ENCODE peak calls at places on chromosomes 11 and 22, in seven cellular contexts. B, G, V, Z, A, K and D are unnamed samples.

GRCh38 chr22:30038219-30038618 is 42.0 kb upstream of the HORMAD2 start:
- DNase-seq in B (no peak), Z (no peak), G (no peak), V (no peak), K (no peak), A (no peak), D (no peak)

GRCh38 chr11:58564226-58564625 is 11.4 kb downstream of the LPXN start:
- DNase-seq in G (no peak), Z (no peak), A (no peak), V (no peak), B (no peak), K (no peak), D (no peak)

GRCh38 chr11:47389577-47390072 is 11.3 kb upstream of the SPI1 start:
- DNase-seq in K (no peak), G (no peak), B (no peak), V (no peak), Z (no peak), A (no peak), D (no peak)

GRCh38 chr11:103552086-103552485 is 442.9 kb downstream of the DYNC2H1 start:
- DNase-seq in Z (no peak), A (no peak), K (no peak), G (no peak), V (no peak), B (no peak), D (no peak)

GRCh38 chr11:122791411-122791810 is 46.9 kb upstream of the CRTAM start:
- DNase-seq in Z (no peak), K (no peak), B (no peak), V (no peak), G (no peak), A (no peak), D (no peak)

GRCh38 chr11:77361184-77361583 is 59.7 kb upstream of the GDPD4 start:
- DNase-seq in A (no peak), G (no peak), V (no peak), Z (no peak), B (no peak), K (no peak), D (no peak)

GRCh38 chr11:76686261-76687079 is 15.9 kb upstream of the LRRC32 start:
- DNase-seq in B (no peak), V (no peak), G (no peak), A (no peak), Z (peak; percentile 61), K (no peak), D (no peak)

GRCh38 chr11:65857500-65858353 is at the start of gene CFL1:
- DNase-seq in G (peak; percentile 87), K (peak; percentile 98), A (peak; percentile 91), Z (peak; percentile 78), B (peak; percentile 89), V (peak; percentile 93), D (peak; percentile 82)

GRCh38 chr11:128763224-128763623 is 69.4 kb downstream of the FLI1 start:
- DNase-seq in Z (no peak), G (no peak), B (no peak), V (no peak), A (no peak), K (no peak), D (no peak)

GRCh38 chr11:10373340-10373739 is 68.5 kb downstream of the ADM start:
- DNase-seq in G (no peak), Z (no peak), A (no peak), V (no peak), K (no peak), B (no peak), D (no peak)

GRCh38 chr22:46432164-46433068 is 96.9 kb downstream of the TRMU start:
- DNase-seq in V (no peak), Z (no peak), G (no peak), K (no peak), A (no peak), B (no peak), D (peak; percentile 46)

GRCh38 chr11:128936546-128937275 is 6.0 kb downstream of the TP53AIP1 start:
- DNase-seq in V (peak; percentile 39), A (peak; percentile 58), B (no peak), K (no peak), G (no peak), Z (no peak), D (no peak)

GRCh38 chr11:65433657-65434056 is 11.1 kb downstream of the NEAT1 start:
- DNase-seq in G (no peak), K (no peak), Z (no peak), A (no peak), B (no peak), V (no peak), D (no peak)

GRCh38 chr11:14713518-14714244 is 70.1 kb downstream of the PDE3B start:
- DNase-seq in B (no peak), K (no peak), V (no peak), A (no peak), G (no peak), Z (no peak), D (no peak)

GRCh38 chr11:27699926-27700350 is 317 bp downstream of the BDNF start:
- DNase-seq in G (no peak), A (no peak), Z (no peak), V (no peak), K (no peak), B (no peak), D (no peak)

GRCh38 chr11:70414341-70415100 is 16.2 kb downstream of the CTTN start:
- DNase-seq in K (no peak), B (no peak), V (no peak), Z (no peak), A (no peak), G (no peak), D (no peak)

GRCh38 chr11:22795914-22796313 is 33.7 kb downstream of the SVIP start:
- DNase-seq in G (no peak), B (no peak), A (no peak), V (no peak), Z (no peak), K (peak; percentile 75), D (no peak)

GRCh38 chr22:38474003-38474607 is 6.2 kb downstream of the KDELR3 start:
- DNase-seq in K (no peak), G (no peak), B (no peak), Z (no peak), A (no peak), V (no peak), D (no peak)

GRCh38 chr22:40405178-40406062 is 35.0 kb downstream of the SGSM3 start:
- DNase-seq in Z (no peak), A (no peak), B (no peak), G (no peak), V (no peak), K (no peak), D (no peak)

GRCh38 chr11:57222239-57222638 is 14.8 kb downstream of the APLNR start:
- DNase-seq in Z (no peak), V (no peak), B (no peak), G (no peak), K (no peak), A (no peak), D (no peak)

GRCh38 chr11:57224126-57224525 is 12.9 kb downstream of the APLNR start:
- DNase-seq in K (no peak), Z (no peak), A (no peak), V (no peak), B (no peak), G (no peak), D (no peak)

GRCh38 chr11:57223601-57224000 is 13.4 kb downstream of the APLNR start:
- DNase-seq in Z (no peak), K (no peak), A (no peak), V (no peak), B (no peak), G (no peak), D (no peak)

GRCh38 chr11:57228600-57228999 is 8.4 kb downstream of the APLNR start:
- DNase-seq in K (no peak), A (no peak), G (no peak), Z (no peak), B (no peak), V (no peak), D (no peak)

DNA sequence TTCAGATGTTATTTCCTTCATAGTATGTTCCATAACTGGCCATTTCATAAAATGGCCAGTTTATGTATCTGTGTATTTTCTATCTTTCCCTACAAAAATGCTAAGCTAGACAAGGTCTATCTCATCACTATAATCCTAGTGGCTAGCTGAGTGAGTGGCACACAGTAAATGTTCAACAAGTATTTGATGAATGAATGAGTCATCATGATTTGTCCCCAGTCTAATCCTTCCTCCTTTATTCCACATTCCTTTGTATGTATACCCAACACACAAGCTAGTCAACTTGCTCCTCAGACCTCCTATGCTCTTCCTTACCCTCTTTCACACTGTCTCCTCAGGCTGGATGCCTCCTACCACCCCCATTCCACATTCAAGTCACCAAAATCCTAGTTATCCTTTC is 12.5 kb downstream of the APLNR start:
- DNase-seq in A (no peak), K (no peak), G (no peak), V (no peak), B (no peak), Z (no peak), D (no peak)
- TF ChIP-seq TAF1 in A (no peak), K (no peak), G (no peak), V (no peak), B (no peak), Z (no peak), D (no peak)

GRCh38 chr11:46057489-46057888 is 63.8 kb downstream of the PHF21A start:
- DNase-seq in V (no peak), A (no peak), B (no peak), K (no peak), G (no peak), Z (no peak), D (no peak)
- TF ChIP-seq TAF1 in V (no peak), A (no peak), B (no peak), K (no peak), G (no peak), Z (no peak), D (no peak)

GRCh38 chr11:19092342-19092741 is 24.6 kb upstream of the ZDHHC13 start:
- DNase-seq in K (no peak), V (no peak), G (no peak), B (no peak), A (no peak), Z (no peak), D (no peak)

GRCh38 chr11:19089421-19089820 is 27.5 kb upstream of the ZDHHC13 start:
- DNase-seq in Z (no peak), B (no peak), A (no peak), G (no peak), V (no peak), K (no peak), D (no peak)

GRCh38 chr11:19088791-19089190 is 28.2 kb upstream of the ZDHHC13 start:
- DNase-seq in A (no peak), K (no peak), G (no peak), Z (no peak), B (no peak), V (no peak), D (no peak)

GRCh38 chr11:19092850-19093249 is 24.1 kb upstream of the ZDHHC13 start:
- DNase-seq in A (no peak), G (no peak), V (no peak), K (no peak), B (no peak), Z (no peak), D (no peak)

DNA sequence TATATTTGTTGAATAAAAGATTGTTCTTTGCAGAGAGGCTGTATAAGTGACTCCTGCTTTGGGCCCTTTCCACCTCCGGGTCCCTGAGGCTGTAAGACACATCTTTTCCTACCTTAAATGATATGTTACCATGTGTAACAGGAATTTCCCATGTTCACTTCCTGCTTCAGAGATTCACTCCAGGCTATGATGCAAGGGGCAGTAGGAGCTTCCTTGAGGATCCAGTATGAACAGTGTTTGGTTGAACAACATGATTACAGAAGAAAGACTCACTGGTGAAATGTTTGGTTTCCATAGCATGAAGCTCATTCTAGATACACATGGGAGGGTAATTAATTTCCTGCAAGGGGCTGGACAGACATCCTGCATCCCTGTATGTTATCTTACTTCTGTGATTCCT is 25.6 kb upstream of the ZDHHC13 start:
- DNase-seq in B (no peak), G (no peak), V (no peak), K (no peak), A (no peak), Z (no peak), D (no peak)
- TF ChIP-seq TAF1 in B (no peak), G (no peak), V (no peak), K (no peak), A (no peak), Z (no peak), D (no peak)

GRCh38 chr11:12170501-12170900 is 60.1 kb downstream of the MICAL2 start:
- DNase-seq in A (no peak), B (no peak), G (no peak), K (no peak), V (no peak), Z (no peak), D (no peak)
- TF ChIP-seq TAF1 in A (no peak), B (no peak), G (no peak), K (no peak), V (no peak), Z (no peak), D (no peak)